ENCODE peak calls at places on chromosomes 3 and 15, in four cellular contexts. H is GM04503, G is A549, U is fibroblast of lung. T is an unnamed sample.
A peak's percentile ranks its signal among the peaks of the same experiment; 100 is the strongest.

GRCh38 chr3:184593201-184593922 is 31.8 kb downstream of the EPHB3 start:
- DNase-seq in H (no peak), G (no peak), U (no peak), T (no peak)

GRCh38 chr3:165642761-165643432 is 194.3 kb downstream of the BCHE start:
- DNase-seq in H (peak; percentile 83), G (peak; percentile 87), U (peak; percentile 98), T (no peak)

GRCh38 chr3:189548053-189548452 is 83.1 kb upstream of the TP63 start:
- DNase-seq in H (no peak), G (no peak), U (no peak), T (no peak)

GRCh38 chr3:194139085-194139976 is 3.4 kb downstream of the HES1 start:
- DNase-seq in H (no peak), G (peak; percentile 69), U (no peak), T (no peak)

GRCh38 chr3:140756240-140757016 is 78.6 kb downstream of the TRIM42 start:
- DNase-seq in H (no peak), G (no peak), U (no peak), T (no peak)

GRCh38 chr15:56208641-56209155 is 35.0 kb downstream of the RFX7 start:
- DNase-seq in H (no peak), G (no peak), U (peak; percentile 49), T (no peak)

GRCh38 chr3:12859840-12860239 is 18.5 kb upstream of the RPL32 start:
- DNase-seq in H (no peak), G (no peak), U (no peak), T (no peak)

GRCh38 chr3:8421711-8422110 is 79.9 kb upstream of the LMCD1 start:
- DNase-seq in H (no peak), G (no peak), U (no peak), T (no peak)

GRCh38 chr3:111971533-111971932 is 7.3 kb upstream of the ABHD10 start:
- DNase-seq in H (no peak), G (no peak), U (no peak), T (no peak)

GRCh38 chr3:66703501-66703900 is 202.7 kb upstream of the LRIG1 start:
- DNase-seq in H (no peak), G (no peak), U (peak; percentile 66), T (no peak)

GRCh38 chr15:75620043-75620775 is 5.3 kb downstream of the SNUPN start:
- DNase-seq in H (peak; percentile 68), G (no peak), U (peak; percentile 75), T (no peak)

GRCh38 chr3:47932431-47932830 is 83.8 kb downstream of the MAP4 start:
- DNase-seq in H (no peak), G (no peak), U (no peak), T (no peak)

GRCh38 chr3:54518011-54518675 is 395.8 kb downstream of the CACNA2D3 start:
- DNase-seq in H (no peak), G (no peak), U (no peak), T (no peak)

T was measured in activated T-cell treated with anti-CD3 and anti-CD28 coated beads for 4 hours.